ENCODE peak calls at places on chromosomes 6 and 20, in five cellular contexts. I is heart left ventricle, A is sigmoid colon, U is mesothelial cell of epicardium, Q is pancreas. D is an unnamed sample.

GRCh38 chr6:12776291-12776690 is 59.7 kb downstream of the PHACTR1 start:
- DNase-seq in I (no peak), A (no peak), U (no peak), Q (no peak), D (no peak)

GRCh38 chr6:35489995-35490791 is 6.7 kb downstream of the TEAD3 start:
- DNase-seq in I (peak), A (peak), U (peak), Q (peak), D (no peak)

GRCh38 chr6:107585815-107586435 is 96.0 kb downstream of the SOBP start:
- DNase-seq in I (no peak), A (no peak), U (no peak), Q (no peak), D (no peak)

GRCh38 chr6:20952605-20953004 is 418.3 kb downstream of the CDKAL1 start:
- DNase-seq in I (no peak), A (no peak), U (no peak), Q (no peak), D (no peak)

GRCh38 chr20:6613280-6613861 is 154.1 kb upstream of the BMP2 start:
- DNase-seq in I (no peak), A (no peak), U (no peak), Q (no peak), D (no peak)

GRCh38 chr6:169841907-169842606 is 90.6 kb downstream of the ERMARD start:
- DNase-seq in I (no peak), A (no peak), U (no peak), Q (no peak), D (peak)

GRCh38 chr6:139376604-139377218 is 2.3 kb upstream of the CITED2 start:
- DNase-seq in I (no peak), A (peak), U (no peak), Q (peak), D (no peak)

GRCh38 chr20:4563534-4563933 is 158.2 kb upstream of the PRND start:
- DNase-seq in I (no peak), A (no peak), U (peak), Q (no peak), D (no peak)

GRCh38 chr20:13839421-13840092 is 54.7 kb downstream of the NDUFAF5 start:
- DNase-seq in I (no peak), A (no peak), U (no peak), Q (no peak), D (no peak)

GRCh38 chr6:48074368-48074767 is 36.6 kb downstream of the PTCHD4 start:
- DNase-seq in I (no peak), A (no peak), U (no peak), Q (no peak), D (no peak)

GRCh38 chr20:61805781-61806180 is 259.9 kb downstream of the TAF4 start:
- DNase-seq in I (no peak), A (no peak), U (peak), Q (no peak), D (no peak)

GRCh38 chr6:134676307-134677281 is 273.3 kb downstream of the ALDH8A1 start:
- DNase-seq in I (no peak), A (no peak), U (no peak), Q (no peak), D (peak)

GRCh38 chr20:51828762-51829161 is 26.4 kb upstream of the SALL4 start:
- DNase-seq in I (no peak), A (no peak), U (no peak), Q (no peak), D (no peak)

GRCh38 chr20:32485770-32486248 is 99.3 kb downstream of the NOL4L start:
- DNase-seq in I (no peak), A (peak), U (no peak), Q (no peak), D (no peak)

GRCh38 chr6:165760803-165761185 is 97.8 kb upstream of the PDE10A start:
- DNase-seq in I (no peak), A (no peak), U (no peak), Q (no peak), D (no peak)

GRCh38 chr6:150740453-150740852 is 125.0 kb upstream of the MTHFD1L start:
- DNase-seq in I (no peak), A (no peak), U (no peak), Q (no peak), D (no peak)

DNA sequence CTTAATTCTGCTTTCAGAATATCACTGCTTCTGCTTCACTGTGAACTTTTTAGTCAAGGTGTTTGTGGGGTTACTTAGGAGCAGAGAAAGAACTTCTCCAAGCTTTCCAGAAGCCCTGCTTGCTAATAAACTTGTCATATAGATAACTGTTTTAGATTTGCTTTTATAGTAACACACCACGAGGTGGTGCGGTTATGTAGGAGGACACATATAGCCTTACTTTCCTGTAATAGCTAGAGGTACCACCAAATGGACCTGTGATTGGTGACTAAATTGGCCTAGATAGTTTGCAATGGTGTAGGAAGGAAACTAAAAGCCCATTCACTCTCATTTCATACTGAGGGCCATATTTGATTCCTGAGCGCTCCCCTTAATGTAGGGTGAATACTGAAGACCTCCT is 52.3 kb upstream of the BCLAF1 start:
- DNase-seq in I (no peak), A (no peak), U (no peak), Q (no peak), D (no peak)
- TF ChIP-seq CTCF in I (no peak), A (no peak), U (no peak), Q (no peak), D (no peak)

DNA sequence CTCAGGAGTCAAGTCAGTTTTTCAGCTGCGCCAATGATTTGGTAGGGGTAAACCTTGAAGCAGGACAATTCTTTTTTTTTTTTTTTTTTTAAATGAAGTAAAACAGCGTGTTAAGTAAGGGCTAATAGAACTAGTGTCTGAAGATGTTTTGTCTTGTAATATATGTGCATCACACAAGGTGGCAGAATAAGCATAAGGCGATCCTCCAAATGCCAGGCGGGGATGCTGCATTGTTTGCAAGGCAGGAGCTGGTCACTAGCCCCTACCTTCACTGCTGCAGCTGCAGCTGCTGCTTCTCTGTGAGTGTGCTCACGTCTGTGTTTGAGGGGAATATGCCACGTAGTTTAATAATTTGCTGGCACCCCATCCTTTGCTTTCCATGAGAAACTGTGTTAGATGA is 272.7 kb upstream of the MAP3K7 start:
- DNase-seq in I (no peak), A (no peak), U (no peak), Q (no peak), D (no peak)
- TF ChIP-seq CTCF in I (no peak), A (no peak), U (no peak), Q (no peak), D (peak)

GRCh38 chr20:49518576-49518975 is 36.1 kb upstream of the KCNB1 start:
- DNase-seq in I (no peak), A (peak), U (no peak), Q (no peak), D (no peak)

GRCh38 chr20:49521356-49521755 is 38.9 kb upstream of the KCNB1 start:
- DNase-seq in I (no peak), A (peak), U (no peak), Q (no peak), D (no peak)

GRCh38 chr20:49517509-49518100 is 35.1 kb upstream of the KCNB1 start:
- DNase-seq in I (no peak), A (peak), U (no peak), Q (no peak), D (no peak)

GRCh38 chr20:49519212-49519712 is 36.8 kb upstream of the KCNB1 start:
- DNase-seq in I (no peak), A (peak), U (no peak), Q (no peak), D (no peak)

DNA sequence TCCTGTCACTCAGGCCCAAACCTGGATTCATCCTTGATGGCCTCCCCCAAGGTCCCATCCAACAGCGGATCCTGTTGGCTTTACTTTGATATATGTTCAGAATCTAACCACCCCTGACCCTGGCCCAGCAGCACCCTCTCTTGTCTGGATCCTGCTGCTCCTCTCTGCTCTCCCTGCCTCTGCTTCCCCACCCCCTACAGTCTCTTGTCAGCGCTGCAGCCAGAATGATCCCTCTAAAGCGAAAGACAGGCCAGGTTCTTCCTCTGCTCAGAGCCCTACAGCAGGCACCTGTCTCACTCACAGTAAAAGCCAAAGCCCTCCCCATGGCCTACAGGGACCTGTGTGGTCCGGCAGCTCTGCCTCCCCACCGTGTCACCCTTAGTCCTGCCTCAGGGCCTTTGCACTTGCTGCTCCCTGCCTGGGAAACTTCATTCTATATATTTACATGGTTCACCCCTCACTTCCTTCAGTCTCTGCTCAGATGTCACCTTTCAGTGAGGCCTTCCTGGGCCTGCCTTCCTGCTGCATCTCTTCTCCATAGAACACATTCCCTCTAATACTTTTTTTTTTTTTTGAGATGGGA is 37.4 kb upstream of the KCNB1 start:
- DNase-seq in I (no peak), A (peak), U (no peak), Q (no peak), D (no peak)
- TF ChIP-seq CTCF in I (no peak), A (no peak), U (no peak), Q (no peak), D (no peak)

DNA sequence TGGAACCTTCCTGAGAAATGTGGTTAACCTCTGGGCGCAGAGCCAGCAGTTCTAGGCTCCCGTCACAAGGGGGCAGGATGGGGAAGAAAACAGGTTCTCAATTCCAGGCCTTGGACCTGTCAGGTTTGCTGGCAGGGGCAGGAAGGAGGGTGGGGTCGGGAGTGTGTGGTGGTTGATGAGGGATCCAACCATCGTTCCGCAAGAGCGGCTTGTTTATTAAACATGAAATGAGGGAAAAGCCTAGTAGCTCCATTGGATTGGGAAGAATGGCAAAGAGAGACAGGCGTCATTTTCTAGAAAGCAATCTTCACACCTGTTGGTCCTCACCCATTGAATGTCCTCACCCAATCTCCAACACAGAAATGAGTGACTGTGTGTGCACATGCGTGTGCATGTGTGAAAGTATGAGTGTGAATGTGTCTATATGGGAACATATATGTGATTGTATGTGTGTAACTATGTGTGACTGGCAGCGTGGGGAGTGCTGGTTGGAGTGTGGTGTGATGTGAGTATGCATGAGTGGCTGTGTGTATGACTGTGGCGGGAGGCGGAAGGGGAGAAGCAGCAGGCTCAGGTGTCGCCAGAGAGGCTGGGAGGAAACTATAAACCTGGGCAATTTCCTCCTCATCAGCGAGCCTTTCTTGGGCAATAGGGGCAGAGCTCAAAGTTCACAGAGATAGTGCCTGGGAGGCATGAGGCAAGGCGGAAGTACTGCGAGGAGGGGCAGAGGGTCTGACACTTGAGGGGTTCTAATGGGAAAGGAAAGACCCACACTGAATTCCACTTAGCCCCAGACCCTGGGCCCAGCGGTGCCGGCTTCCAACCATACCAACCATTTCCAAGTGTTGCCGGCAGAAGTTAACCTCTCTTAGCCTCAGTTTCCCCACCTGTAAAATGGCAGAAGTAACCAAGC is 29.6 kb downstream of the SRSF3 start:
- DNase-seq in I (peak), A (peak), U (peak), Q (peak), D (peak)
- TF ChIP-seq CTCF in I (peak), A (peak), U (peak), Q (peak), D (peak)

DNA sequence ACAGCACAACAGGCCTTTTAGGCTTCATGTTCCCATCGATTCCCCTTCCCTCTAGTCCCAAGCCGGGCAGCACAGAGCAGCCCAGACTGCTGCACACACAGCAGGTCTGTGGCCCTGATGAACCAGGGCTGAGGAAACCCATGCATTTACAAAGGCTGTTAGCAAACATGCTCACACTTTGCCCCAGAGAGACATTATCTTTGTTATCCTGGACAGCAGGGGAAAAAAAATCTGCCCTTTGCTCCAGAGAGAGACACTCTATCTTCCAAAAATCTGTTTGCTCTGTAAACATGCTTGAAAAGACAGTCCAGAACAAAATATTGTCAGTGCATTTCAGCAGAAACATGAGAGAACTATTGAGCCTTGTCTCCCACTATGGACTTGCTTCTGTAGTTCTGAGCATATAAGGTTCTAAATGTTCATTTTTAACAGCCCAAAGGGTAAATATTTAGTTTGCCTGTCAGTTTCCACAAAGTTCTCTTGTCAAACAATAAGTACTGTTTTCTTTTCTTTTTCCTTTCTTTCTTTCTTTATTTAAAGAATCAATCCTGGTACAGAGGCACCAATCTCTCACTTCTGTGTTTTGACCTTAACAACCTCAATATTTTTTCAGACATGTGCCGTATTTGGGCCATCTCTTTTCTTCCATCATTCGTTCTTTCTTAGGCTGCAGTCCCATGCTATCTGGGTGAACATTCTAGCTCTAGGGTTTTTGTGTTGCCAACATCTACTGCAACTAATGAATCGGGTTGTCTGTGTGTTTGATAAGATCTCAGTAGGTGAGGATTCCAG is 468.0 kb downstream of the EPM2A start:
- DNase-seq in I (no peak), A (no peak), U (no peak), Q (no peak), D (no peak)
- TF ChIP-seq CTCF in I (no peak), A (no peak), U (no peak), Q (no peak), D (no peak)

GRCh38 chr20:19185083-19185482 is 27.4 kb upstream of the SLC24A3 start:
- DNase-seq in I (no peak), A (no peak), U (no peak), Q (no peak), D (no peak)
- TF ChIP-seq CTCF in I (no peak), A (no peak), U (no peak), Q (no peak), D (no peak)

GRCh38 chr6:157823523-157824370 is 701 bp downstream of the SNX9 start:
- DNase-seq in I (peak), A (peak), U (peak), Q (peak), D (peak)
- TF ChIP-seq CTCF in I (no peak), A (peak), U (no peak), Q (no peak), D (no peak)